ENCODE peak calls at places on chromosomes 1 and 21, in nine cellular contexts. One of them, this sample, is unnamed.
A peak's percentile ranks its signal among the peaks of the same experiment; 100 is the strongest.

GRCh38 chr1:5683446-5683845 is 308.8 kb downstream of the NPHP4 start:
- DNase-seq in hepatocyte: no peak
- DNase-seq in PC-3: no peak
- DNase-seq in OCI-LY7: no peak
- DNase-seq in SK-N-SH: no peak
- DNase-seq in MM.1S: no peak
- DNase-seq in GM23338: no peak
- DNase-seq in HCT116: no peak
- DNase-seq in neural progenitor cell: no peak
- DNase-seq in this sample: no peak

GRCh38 chr1:176136891-176137290 is 70.2 kb downstream of the COP1 start:
- DNase-seq in PC-3: no peak
- DNase-seq in HCT116: no peak
- DNase-seq in GM23338: no peak
- DNase-seq in SK-N-SH: no peak
- DNase-seq in neural progenitor cell: no peak
- DNase-seq in hepatocyte: no peak
- DNase-seq in OCI-LY7: no peak
- DNase-seq in MM.1S: no peak
- DNase-seq in this sample: no peak

GRCh38 chr1:21313886-21314796 is 23.9 kb upstream of the ECE1 start:
- DNase-seq in PC-3: no peak
- DNase-seq in MM.1S: no peak
- DNase-seq in hepatocyte: no peak
- DNase-seq in GM23338: peak; percentile 69
- DNase-seq in HCT116: no peak
- DNase-seq in neural progenitor cell: peak; percentile 49
- DNase-seq in OCI-LY7: no peak
- DNase-seq in SK-N-SH: no peak
- DNase-seq in this sample: peak; percentile 68

GRCh38 chr1:236489710-236490377 is 33.9 kb upstream of the LGALS8 start:
- DNase-seq in SK-N-SH: peak; percentile 79
- DNase-seq in hepatocyte: peak; percentile 84
- DNase-seq in OCI-LY7: peak; percentile 60
- DNase-seq in GM23338: peak; percentile 82
- DNase-seq in MM.1S: peak; percentile 51
- DNase-seq in PC-3: peak; percentile 66
- DNase-seq in HCT116: peak; percentile 63
- DNase-seq in neural progenitor cell: peak; percentile 71
- DNase-seq in this sample: peak; percentile 79

GRCh38 chr1:43101061-43101460 is 71.0 kb downstream of the EBNA1BP2 start:
- DNase-seq in hepatocyte: no peak
- DNase-seq in OCI-LY7: no peak
- DNase-seq in GM23338: no peak
- DNase-seq in HCT116: no peak
- DNase-seq in MM.1S: no peak
- DNase-seq in neural progenitor cell: no peak
- DNase-seq in PC-3: no peak
- DNase-seq in SK-N-SH: no peak
- DNase-seq in this sample: no peak

GRCh38 chr1:23643668-23644554 is 47.7 kb upstream of the RPL11 start:
- DNase-seq in OCI-LY7: no peak
- DNase-seq in SK-N-SH: no peak
- DNase-seq in GM23338: no peak
- DNase-seq in MM.1S: no peak
- DNase-seq in hepatocyte: no peak
- DNase-seq in PC-3: no peak
- DNase-seq in HCT116: no peak
- DNase-seq in neural progenitor cell: peak; percentile 65
- DNase-seq in this sample: no peak

GRCh38 chr21:41955516-41955915 is 1.7 kb upstream of the C2CD2 start:
- DNase-seq in hepatocyte: no peak
- DNase-seq in SK-N-SH: no peak
- DNase-seq in MM.1S: no peak
- DNase-seq in neural progenitor cell: no peak
- DNase-seq in OCI-LY7: no peak
- DNase-seq in PC-3: no peak
- DNase-seq in HCT116: no peak
- DNase-seq in GM23338: no peak
- DNase-seq in this sample: no peak

GRCh38 chr1:114153051-114153620 is 533 bp downstream of the SYT6 start:
- DNase-seq in neural progenitor cell: no peak
- DNase-seq in MM.1S: no peak
- DNase-seq in SK-N-SH: no peak
- DNase-seq in GM23338: peak; percentile 44
- DNase-seq in OCI-LY7: no peak
- DNase-seq in hepatocyte: peak; percentile 32
- DNase-seq in PC-3: no peak
- DNase-seq in HCT116: no peak
- DNase-seq in this sample: no peak

GRCh38 chr1:230708631-230709580 is 5.0 kb downstream of the AGT start:
- DNase-seq in SK-N-SH: no peak
- DNase-seq in hepatocyte: peak; percentile 88
- DNase-seq in neural progenitor cell: no peak
- DNase-seq in HCT116: no peak
- DNase-seq in OCI-LY7: no peak
- DNase-seq in PC-3: no peak
- DNase-seq in GM23338: no peak
- DNase-seq in MM.1S: no peak
- DNase-seq in this sample: peak; percentile 45

GRCh38 chr1:109113787-109114568 is at the start of gene ELAPOR1:
- DNase-seq in SK-N-SH: peak; percentile 74
- DNase-seq in OCI-LY7: no peak
- DNase-seq in neural progenitor cell: peak; percentile 71
- DNase-seq in HCT116: no peak
- DNase-seq in PC-3: peak; percentile 38
- DNase-seq in GM23338: peak; percentile 75
- DNase-seq in MM.1S: peak; percentile 29
- DNase-seq in hepatocyte: peak; percentile 60
- DNase-seq in this sample: peak; percentile 65

GRCh38 chr1:38000529-38001453 is 4.5 kb downstream of the FHL3 start:
- DNase-seq in PC-3: peak; percentile 32
- DNase-seq in HCT116: no peak
- DNase-seq in SK-N-SH: peak; percentile 51
- DNase-seq in neural progenitor cell: peak; percentile 56
- DNase-seq in hepatocyte: peak; percentile 70
- DNase-seq in MM.1S: no peak
- DNase-seq in OCI-LY7: no peak
- DNase-seq in GM23338: peak; percentile 83
- DNase-seq in this sample: peak; percentile 83

GRCh38 chr1:215543191-215543606 is 23.9 kb upstream of the KCTD3 start:
- DNase-seq in neural progenitor cell: no peak
- DNase-seq in PC-3: peak; percentile 70
- DNase-seq in OCI-LY7: no peak
- DNase-seq in HCT116: no peak
- DNase-seq in hepatocyte: peak; percentile 48
- DNase-seq in MM.1S: peak; percentile 47
- DNase-seq in GM23338: no peak
- DNase-seq in SK-N-SH: no peak
- DNase-seq in this sample: peak; percentile 82

DNA sequence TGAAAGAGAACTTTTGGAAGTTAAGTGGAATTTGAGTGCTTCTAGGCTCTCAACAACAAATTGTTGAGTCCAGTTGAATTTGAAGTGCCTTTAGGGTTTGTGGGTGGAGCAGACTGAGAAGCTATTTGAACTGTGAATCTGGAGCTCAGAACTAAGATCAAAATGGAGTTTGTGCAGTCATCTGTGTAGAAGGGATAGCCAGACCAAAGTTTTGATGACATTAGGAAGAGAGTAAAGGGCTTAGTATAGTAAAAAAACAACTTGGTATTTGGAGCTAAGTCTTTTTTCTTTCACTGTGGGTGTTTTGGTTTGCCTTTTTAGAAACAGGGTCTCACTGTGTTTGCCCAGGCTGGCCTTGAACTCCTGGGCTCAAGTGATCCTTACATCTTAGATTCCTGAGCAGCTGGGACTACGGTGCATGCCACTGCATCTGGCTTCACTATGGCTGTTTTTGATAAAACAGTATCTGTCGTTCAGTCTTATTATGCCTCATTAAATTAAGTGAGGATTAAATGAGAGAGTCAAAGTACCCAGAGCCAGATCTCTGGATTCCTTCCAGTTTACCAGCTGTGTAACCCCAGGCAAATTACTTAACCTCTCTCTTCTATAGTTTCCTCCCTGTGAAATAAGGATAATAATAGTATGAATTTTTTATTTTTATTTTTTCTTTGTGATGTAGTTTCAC is 20.0 kb downstream of the HDAC1 start:
- DNase-seq in HCT116: no peak
- DNase-seq in MM.1S: no peak
- DNase-seq in GM23338: no peak
- DNase-seq in SK-N-SH: peak; percentile 59
- DNase-seq in OCI-LY7: no peak
- DNase-seq in PC-3: no peak
- DNase-seq in neural progenitor cell: no peak
- DNase-seq in hepatocyte: no peak
- DNase-seq in this sample: no peak
- H3K4me1 ChIP-seq in HCT116: peaks cover 4% of the 10 kb centered on the region
- H3K4me1 ChIP-seq in MM.1S: no peaks in the 10 kb centered on the region
- H3K4me1 ChIP-seq in GM23338: no peaks in the 10 kb centered on the region
- H3K4me1 ChIP-seq in SK-N-SH: peaks cover 3% of the 10 kb centered on the region
- H3K4me1 ChIP-seq in OCI-LY7: peaks cover 84% of the 10 kb centered on the region
- H3K4me1 ChIP-seq in PC-3: peaks cover 8% of the 10 kb centered on the region
- H3K4me1 ChIP-seq in neural progenitor cell: no peaks in the 10 kb centered on the region
- H3K4me1 ChIP-seq in hepatocyte: peaks cover 5% of the 10 kb centered on the region
- H3K4me1 ChIP-seq in this sample: peaks cover 12% of the 10 kb centered on the region

GRCh38 chr1:227094249-227094966 is 154.3 kb downstream of the COQ8A start:
- DNase-seq in hepatocyte: peak; percentile 44
- DNase-seq in PC-3: peak; percentile 92
- DNase-seq in neural progenitor cell: no peak
- DNase-seq in SK-N-SH: no peak
- DNase-seq in GM23338: no peak
- DNase-seq in OCI-LY7: no peak
- DNase-seq in MM.1S: no peak
- DNase-seq in HCT116: peak; percentile 28
- DNase-seq in this sample: peak; percentile 16

GRCh38 chr1:227092054-227092453 is 152.0 kb downstream of the COQ8A start:
- DNase-seq in hepatocyte: no peak
- DNase-seq in PC-3: no peak
- DNase-seq in neural progenitor cell: no peak
- DNase-seq in OCI-LY7: no peak
- DNase-seq in GM23338: no peak
- DNase-seq in SK-N-SH: no peak
- DNase-seq in MM.1S: no peak
- DNase-seq in HCT116: no peak
- DNase-seq in this sample: no peak

DNA sequence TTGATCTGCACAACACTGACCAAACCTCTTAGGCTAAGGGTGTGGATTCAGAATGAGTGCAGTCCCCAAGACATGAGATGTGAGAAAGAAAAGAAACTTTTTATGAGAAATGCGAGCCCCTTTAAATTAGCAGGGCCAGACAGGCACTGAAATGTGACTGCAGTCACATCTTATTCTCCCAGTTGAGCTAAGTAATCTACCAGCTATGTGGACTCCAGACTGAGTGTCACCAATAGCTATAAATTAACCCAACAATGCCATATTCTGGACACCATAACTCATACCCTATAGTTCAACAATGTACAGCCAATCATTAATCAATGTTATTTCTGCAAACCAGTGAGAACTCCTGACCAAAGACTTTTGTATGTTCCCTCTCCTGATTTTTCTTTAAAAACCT is 153.2 kb downstream of the COQ8A start:
- DNase-seq in OCI-LY7: no peak
- DNase-seq in neural progenitor cell: no peak
- DNase-seq in GM23338: no peak
- DNase-seq in MM.1S: no peak
- DNase-seq in SK-N-SH: no peak
- DNase-seq in hepatocyte: no peak
- DNase-seq in PC-3: no peak
- DNase-seq in HCT116: no peak
- DNase-seq in this sample: no peak
- TF ChIP-seq EZH2phosphoT487 in OCI-LY7: no peak
- TF ChIP-seq EZH2phosphoT487 in neural progenitor cell: no peak
- TF ChIP-seq EZH2phosphoT487 in GM23338: no peak
- TF ChIP-seq EZH2phosphoT487 in MM.1S: no peak
- TF ChIP-seq EZH2phosphoT487 in SK-N-SH: no peak
- TF ChIP-seq EZH2phosphoT487 in hepatocyte: no peak
- TF ChIP-seq EZH2phosphoT487 in PC-3: no peak
- TF ChIP-seq EZH2phosphoT487 in HCT116: no peak
- TF ChIP-seq EZH2phosphoT487 in this sample: no peak

DNA sequence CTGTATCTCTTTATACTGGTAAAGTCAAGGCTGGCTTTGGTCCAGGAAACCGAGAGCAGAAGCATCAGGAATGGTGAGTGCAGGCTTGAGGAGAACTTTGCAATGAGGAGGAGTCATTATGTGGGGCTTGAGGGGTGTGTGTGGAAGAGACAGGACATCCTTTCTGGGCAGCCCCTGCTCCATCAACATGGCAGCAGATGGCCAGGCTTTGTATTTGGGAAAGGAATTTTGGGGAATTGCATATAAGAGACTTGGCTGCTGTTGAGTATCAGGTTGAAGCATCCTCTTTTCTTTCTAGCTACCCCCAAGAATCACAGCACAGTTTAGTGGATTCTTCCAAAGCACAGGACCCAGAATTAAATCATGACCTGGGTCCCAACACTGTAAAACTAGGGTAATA is 33.4 kb downstream of the VTCN1 start:
- DNase-seq in SK-N-SH: no peak
- DNase-seq in OCI-LY7: no peak
- DNase-seq in neural progenitor cell: no peak
- DNase-seq in MM.1S: no peak
- DNase-seq in hepatocyte: no peak
- DNase-seq in HCT116: no peak
- DNase-seq in GM23338: no peak
- DNase-seq in PC-3: no peak
- DNase-seq in this sample: no peak
- H3K4me1 ChIP-seq in SK-N-SH: no peaks in the 10 kb centered on the region
- H3K4me1 ChIP-seq in OCI-LY7: no peaks in the 10 kb centered on the region
- H3K4me1 ChIP-seq in neural progenitor cell: peaks cover 31% of the 10 kb centered on the region
- H3K4me1 ChIP-seq in MM.1S: no peaks in the 10 kb centered on the region
- H3K4me1 ChIP-seq in hepatocyte: peaks cover 6% of the 10 kb centered on the region
- H3K4me1 ChIP-seq in HCT116: no peaks in the 10 kb centered on the region
- H3K4me1 ChIP-seq in GM23338: peaks cover 5% of the 10 kb centered on the region
- H3K4me1 ChIP-seq in PC-3: no peaks in the 10 kb centered on the region
- H3K4me1 ChIP-seq in this sample: peaks cover 8% of the 10 kb centered on the region

DNA sequence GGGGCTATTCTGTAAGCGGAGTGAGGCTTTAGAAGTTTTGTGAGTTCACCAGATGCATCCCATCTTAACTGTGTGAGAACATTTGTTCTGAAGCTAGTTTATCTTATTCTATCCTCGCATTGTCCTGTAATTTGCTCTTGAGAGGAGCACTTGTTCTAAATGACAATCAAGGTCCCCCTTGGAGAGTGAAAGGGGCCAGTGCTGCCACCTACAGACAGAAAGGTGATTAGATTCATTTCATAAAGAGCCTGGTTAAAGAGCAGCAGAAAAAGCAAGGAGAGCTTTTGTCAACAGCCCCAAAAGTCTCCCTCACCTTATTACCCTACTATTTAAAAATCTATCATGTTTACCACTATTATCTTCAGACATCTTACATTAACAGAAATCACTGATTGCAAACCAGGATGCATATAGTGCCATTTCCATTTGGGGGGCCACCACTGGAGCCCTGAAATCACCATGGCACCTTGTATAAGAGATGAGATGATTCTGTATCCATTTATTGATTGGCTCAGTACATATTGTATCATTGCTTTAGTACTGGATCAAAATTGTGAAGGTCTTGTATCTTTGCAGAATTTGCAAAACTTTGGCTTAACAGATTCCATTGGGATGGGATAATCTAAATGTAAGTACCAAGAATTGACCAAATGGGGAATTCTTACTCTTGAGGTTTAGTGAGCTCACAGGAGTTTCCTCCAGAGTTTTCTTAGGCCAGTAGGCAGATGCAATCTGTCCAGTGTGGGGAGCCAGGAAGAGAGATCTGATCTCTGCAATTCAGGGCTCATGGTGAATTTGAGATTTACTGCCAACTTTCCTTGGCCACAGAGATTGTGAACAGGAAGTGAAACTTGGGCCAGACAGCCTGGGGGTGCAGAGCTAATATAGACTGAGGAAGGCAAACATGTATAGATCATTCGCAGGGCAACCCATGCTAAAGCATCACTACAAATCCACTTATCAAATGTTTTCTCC is 64.3 kb upstream of the TRABD2B start:
- DNase-seq in PC-3: peak; percentile 78
- DNase-seq in OCI-LY7: peak; percentile 19
- DNase-seq in GM23338: peak; percentile 90
- DNase-seq in hepatocyte: peak; percentile 81
- DNase-seq in HCT116: peak; percentile 45
- DNase-seq in SK-N-SH: peak; percentile 69
- DNase-seq in neural progenitor cell: peak; percentile 75
- DNase-seq in MM.1S: peak; percentile 49
- DNase-seq in this sample: peak; percentile 70
- TF ChIP-seq EZH2phosphoT487 in PC-3: no peak
- TF ChIP-seq EZH2phosphoT487 in OCI-LY7: no peak
- TF ChIP-seq EZH2phosphoT487 in GM23338: no peak
- TF ChIP-seq EZH2phosphoT487 in hepatocyte: no peak
- TF ChIP-seq EZH2phosphoT487 in HCT116: no peak
- TF ChIP-seq EZH2phosphoT487 in SK-N-SH: no peak
- TF ChIP-seq EZH2phosphoT487 in neural progenitor cell: no peak
- TF ChIP-seq EZH2phosphoT487 in MM.1S: no peak
- TF ChIP-seq EZH2phosphoT487 in this sample: no peak